ENCODE peak calls at places on chromosomes 12 and 14, in five cellular contexts. I is natural killer cell, D is epithelial cell of esophagus, A is glutamatergic neuron, M is body of pancreas. B is an unnamed sample.
A peak's percentile ranks its signal among the peaks of the same experiment; 100 is the strongest.

GRCh38 chr12:11650697-11651281 is 1.3 kb downstream of the ETV6 start:
- DNase-seq in M (no peak), I (no peak), D (peak; percentile 43), A (no peak), B (no peak)

GRCh38 chr12:126114420-126114819 is 1049.2 kb downstream of the AACS start:
- DNase-seq in I (no peak), D (no peak), M (no peak), A (no peak), B (no peak)

GRCh38 chr14:90443161-90444076 is 46.6 kb downstream of the CALM1 start:
- DNase-seq in M (no peak), I (no peak), A (no peak), D (peak; percentile 93), B (no peak)

GRCh38 chr12:120060196-120060595 is 56.4 kb downstream of the RAB35 start:
- DNase-seq in I (no peak), A (no peak), D (peak; percentile 58), M (no peak), B (no peak)

GRCh38 chr12:121719926-121720414 is 7.4 kb downstream of the TMEM120B start:
- DNase-seq in M (no peak), I (no peak), D (peak; percentile 81), A (no peak), B (no peak)

GRCh38 chr14:92122761-92123160 is 992 bp downstream of the CPSF2 start:
- DNase-seq in D (no peak), I (no peak), M (no peak), A (no peak), B (no peak)

GRCh38 chr12:75876843-75877587 is 154.6 kb downstream of the PHLDA1 start:
- DNase-seq in A (no peak), M (no peak), I (no peak), D (peak; percentile 22), B (no peak)

GRCh38 chr12:67006612-67007011 is 262.5 kb upstream of the CAND1 start:
- DNase-seq in I (no peak), A (no peak), M (no peak), D (no peak), B (no peak)

GRCh38 chr14:54572316-54572715 is 5.4 kb downstream of the SAMD4A start:
- DNase-seq in M (no peak), A (no peak), I (no peak), D (peak; percentile 58), B (no peak)

GRCh38 chr14:100533647-100534485 is 53.4 kb downstream of the BEGAIN start:
- DNase-seq in I (peak; percentile 7), A (peak; percentile 28), D (no peak), M (peak; percentile 89), B (no peak)

GRCh38 chr14:69114763-69115162 is 38.2 kb downstream of the DCAF5 start:
- DNase-seq in D (no peak), A (no peak), M (no peak), I (no peak), B (no peak)

GRCh38 chr12:93500667-93501066 is 33.4 kb downstream of the MRPL42 start:
- DNase-seq in M (no peak), A (no peak), I (no peak), D (no peak), B (no peak)

GRCh38 chr12:67410667-67411067 is 141.5 kb downstream of the CAND1 start:
- DNase-seq in M (peak; percentile 32), D (no peak), I (no peak), A (no peak), B (no peak)

GRCh38 chr12:21526053-21526452 is at the start of gene SPX:
- DNase-seq in I (no peak), A (no peak), M (no peak), D (peak; percentile 85), B (no peak)

GRCh38 chr12:117809509-117809908 is 159.3 kb downstream of the KSR2 start:
- DNase-seq in I (no peak), M (no peak), D (no peak), A (no peak), B (peak; percentile 73)

GRCh38 chr14:97021571-97022171 is 224.5 kb downstream of the VRK1 start:
- DNase-seq in A (no peak), M (no peak), D (no peak), I (no peak), B (no peak)

GRCh38 chr14:35222324-35222723 is 69.9 kb upstream of the PSMA6 start:
- DNase-seq in D (no peak), M (no peak), A (no peak), I (no peak), B (no peak)

GRCh38 chr12:114848661-114849060 is 164.7 kb upstream of the TBX3 start:
- DNase-seq in M (no peak), D (no peak), I (no peak), A (no peak), B (no peak)

GRCh38 chr12:41419151-41419893 is 231.2 kb downstream of the PDZRN4 start:
- DNase-seq in I (no peak), A (no peak), M (no peak), D (no peak), B (no peak)

GRCh38 chr14:84825481-84825880 is 704.5 kb upstream of the FLRT2 start:
- DNase-seq in A (no peak), M (no peak), I (no peak), D (peak; percentile 87), B (no peak)

DNA sequence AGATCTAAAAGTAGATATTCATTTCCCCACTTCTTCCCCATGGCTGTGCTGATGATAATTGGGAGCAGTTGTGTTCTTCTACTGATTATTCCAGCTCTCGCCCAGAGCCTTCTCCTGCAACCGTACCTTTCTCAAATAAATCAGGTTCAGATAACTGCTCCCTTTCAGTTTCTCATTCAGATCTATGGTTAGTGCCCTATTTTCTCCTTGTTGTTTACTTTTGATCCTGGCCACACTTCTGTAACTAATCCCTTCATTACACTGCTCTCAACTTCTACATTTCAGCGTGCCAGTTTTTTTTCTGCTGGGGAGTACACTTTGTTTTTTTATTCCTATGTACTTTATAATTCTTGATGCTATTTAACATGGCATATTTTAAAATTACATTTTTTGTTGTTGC is 2.8 kb upstream of the STRAP start:
- DNase-seq in M (no peak), A (no peak), I (no peak), D (no peak), B (no peak)
- TF ChIP-seq CTCF in M (no peak), A (no peak), I (no peak), D (no peak), B (no peak)

GRCh38 chr14:59422069-59422881 is 42.9 kb downstream of the GPR135 start:
- DNase-seq in A (no peak), I (no peak), M (no peak), D (no peak), B (no peak)
- TF ChIP-seq CTCF in A (no peak), I (no peak), M (no peak), D (no peak), B (peak; percentile 5)

GRCh38 chr14:65282909-65283253 is 129.6 kb upstream of the FUT8 start:
- DNase-seq in I (no peak), D (no peak), M (no peak), A (no peak), B (no peak)

GRCh38 chr14:65290830-65291229 is 121.7 kb upstream of the FUT8 start:
- DNase-seq in I (no peak), D (peak; percentile 96), M (no peak), A (no peak), B (no peak)

GRCh38 chr14:65281991-65282908 is 130.3 kb upstream of the FUT8 start:
- DNase-seq in D (no peak), I (no peak), A (no peak), M (no peak), B (no peak)

GRCh38 chr14:65287264-65288131 is 125.0 kb upstream of the FUT8 start:
- DNase-seq in D (no peak), A (no peak), I (no peak), M (no peak), B (no peak)

DNA sequence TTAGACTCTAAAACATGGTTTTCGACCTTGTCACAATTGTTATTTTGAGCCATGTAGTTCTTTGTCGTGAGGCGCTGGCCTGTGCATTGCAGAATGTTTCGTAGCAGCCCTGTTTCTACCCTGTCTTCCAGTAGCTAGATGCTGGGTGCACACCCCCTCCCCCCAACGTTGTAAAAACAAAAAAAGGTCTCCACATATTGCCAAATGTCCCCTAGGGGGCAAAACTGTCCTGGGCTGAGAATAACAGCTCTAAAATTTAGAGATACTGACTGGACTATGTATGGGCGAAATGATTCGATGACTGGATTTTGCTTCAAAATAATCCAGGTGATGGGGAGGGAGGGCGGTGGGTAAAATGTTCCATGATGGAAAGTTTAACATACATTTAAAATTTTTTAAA is 126.1 kb upstream of the FUT8 start:
- DNase-seq in M (no peak), I (no peak), D (no peak), A (no peak), B (no peak)
- TF ChIP-seq CTCF in M (no peak), I (no peak), D (no peak), A (no peak), B (no peak)

GRCh38 chr14:102063092-102063807 is 23.6 kb downstream of the HSP90AA1 start:
- DNase-seq in D (peak; percentile 90), A (peak; percentile 83), I (peak; percentile 59), M (peak; percentile 87), B (peak; percentile 89)
- TF ChIP-seq CTCF in D (peak; percentile 55), A (peak; percentile 35), I (peak; percentile 29), M (peak; percentile 76), B (peak; percentile 18)

GRCh38 chr12:104457746-104458644 is 1.2 kb downstream of the CHST11 start:
- DNase-seq in D (peak; percentile 42), M (peak; percentile 37), A (peak; percentile 43), I (peak; percentile 37), B (peak; percentile 32)
- TF ChIP-seq CTCF in D (peak; percentile 7), M (no peak), A (no peak), I (no peak), B (no peak)

GRCh38 chr14:34064349-34064748 is 113.5 kb upstream of the EGLN3 start:
- DNase-seq in A (no peak), M (peak; percentile 23), I (no peak), D (peak; percentile 67), B (no peak)
- TF ChIP-seq CTCF in A (no peak), M (no peak), I (no peak), D (no peak), B (no peak)

DNA sequence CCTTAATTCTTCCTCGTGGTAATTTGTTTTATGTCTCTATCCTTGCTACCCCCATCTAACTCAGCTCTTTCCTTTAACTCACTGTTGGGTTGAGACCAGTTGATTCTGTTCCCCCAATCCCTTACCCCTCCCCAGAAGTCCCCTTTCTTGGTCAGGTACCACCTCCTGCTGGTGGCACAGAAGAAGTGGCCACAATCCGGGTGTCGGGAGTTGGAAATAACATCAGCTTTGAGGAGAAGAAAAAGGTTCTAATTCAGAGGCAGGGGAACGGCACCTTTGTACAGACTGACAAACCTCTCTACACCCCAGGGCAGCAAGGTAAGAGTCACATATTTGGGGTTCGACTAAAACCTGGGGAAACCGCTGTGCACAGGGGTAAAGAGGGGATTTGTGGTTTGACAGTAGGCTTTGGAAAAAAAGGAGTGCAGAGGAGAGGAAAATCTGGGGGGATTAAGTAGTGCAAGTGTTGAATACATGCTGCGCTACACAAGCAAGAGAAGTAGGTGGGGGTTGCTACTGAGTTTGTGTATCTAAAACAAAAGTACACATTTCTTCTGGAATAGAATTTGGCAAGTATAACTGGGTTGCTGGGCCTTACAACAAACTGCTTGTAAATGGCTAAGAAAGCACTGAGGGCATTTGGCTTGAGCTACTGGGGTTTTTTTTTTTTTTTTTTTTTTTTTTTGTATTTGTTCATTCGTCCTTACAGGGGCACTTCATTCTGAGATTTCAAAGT is 1.3 kb downstream of the A2ML1 start:
- DNase-seq in I (no peak), A (peak; percentile 44), M (peak; percentile 15), D (peak; percentile 30), B (peak; percentile 36)
- TF ChIP-seq CTCF in I (peak; percentile 4), A (peak; percentile 53), M (peak; percentile 33), D (peak; percentile 58), B (peak; percentile 65)

B was measured in thyroid gland.